ENCODE peak calls at places on chromosomes 12 and 14, in four cellular contexts. S is lower leg skin, M is A549, R is stomach. G is an unnamed sample.
A peak's percentile ranks its signal among the peaks of the same experiment; 100 is the strongest.

GRCh38 chr12:89768586-89769482 is 60.2 kb upstream of the ATP2B1 start:
- DNase-seq in S (no peak), M (peak; percentile 18), R (no peak), G (no peak)

GRCh38 chr12:6235906-6236640 is 35.9 kb downstream of the CD9 start:
- DNase-seq in S (no peak), M (no peak), R (no peak), G (no peak)

GRCh38 chr14:29627141-29627540 is 300.5 kb downstream of the PRKD1 start:
- DNase-seq in S (no peak), M (no peak), R (no peak), G (no peak)

GRCh38 chr14:104157303-104157928 is 19.0 kb downstream of the KIF26A start:
- DNase-seq in S (no peak), M (no peak), R (no peak), G (no peak)

GRCh38 chr14:76011959-76012802 is 26.6 kb downstream of the IFT43 start:
- DNase-seq in S (no peak), M (no peak), R (no peak), G (peak; percentile 93)

GRCh38 chr14:101894365-101895113 is 69.8 kb upstream of the DYNC1H1 start:
- DNase-seq in S (no peak), M (no peak), R (no peak), G (no peak)

GRCh38 chr14:55430024-55430690 is 10.3 kb downstream of the TBPL2 start:
- DNase-seq in S (peak; percentile 62), M (peak; percentile 64), R (no peak), G (no peak)

GRCh38 chr12:953776-954175 is 4.3 kb upstream of the RAD52 start:
- DNase-seq in S (no peak), M (no peak), R (no peak), G (no peak)

GRCh38 chr12:105960319-105961076 is 178.3 kb downstream of the NUAK1 start:
- DNase-seq in S (no peak), M (no peak), R (no peak), G (peak; percentile 12)

GRCh38 chr12:96585977-96586376 is 96.6 kb downstream of the CFAP54 start:
- DNase-seq in S (no peak), M (no peak), R (no peak), G (no peak)

GRCh38 chr14:74459289-74459946 is 33.4 kb upstream of the SYNDIG1L start:
- DNase-seq in S (no peak), M (peak; percentile 51), R (no peak), G (peak; percentile 64)

GRCh38 chr12:12551115-12551514 is 11.5 kb downstream of the DUSP16 start:
- DNase-seq in S (no peak), M (no peak), R (no peak), G (no peak)

GRCh38 chr12:69442894-69443293 is 27.3 kb upstream of the FRS2 start:
- DNase-seq in S (no peak), M (no peak), R (no peak), G (no peak)

GRCh38 chr14:31583043-31583442 is 21.8 kb downstream of the NUBPL start:
- DNase-seq in S (no peak), M (no peak), R (no peak), G (no peak)

DNA sequence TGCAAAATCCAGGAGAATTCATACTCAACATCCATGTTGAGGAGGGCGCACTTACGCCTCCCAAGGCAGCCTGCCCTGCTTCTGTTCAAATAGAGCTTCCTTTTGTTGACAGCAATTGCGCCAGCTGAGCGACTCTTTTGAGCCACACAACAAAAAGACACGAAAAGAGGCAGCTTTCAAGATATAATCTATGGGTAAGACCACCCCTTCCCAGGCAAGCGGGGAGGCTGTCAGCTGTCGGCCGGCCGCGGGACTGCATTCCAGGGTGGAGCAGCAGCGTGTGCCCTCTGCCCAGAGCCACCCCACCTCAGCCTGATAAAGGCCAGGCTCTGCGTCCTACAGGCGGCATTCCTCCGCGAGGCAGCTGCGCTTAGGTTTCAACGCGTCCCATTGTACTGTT is 15.8 kb upstream of the STAB2 start:
- DNase-seq in S (no peak), M (no peak), R (peak; percentile 51), G (no peak)
- H3K4me3 ChIP-seq in S (no peak overlapping the region), M (no peak overlapping the region), R (no peak overlapping the region), G (no peak overlapping the region)

GRCh38 chr12:25524381-25524780 is 28.7 kb downstream of the LMNTD1 start:
- DNase-seq in S (no peak), M (no peak), R (no peak), G (no peak)

GRCh38 chr12:25526778-25527177 is 26.3 kb downstream of the LMNTD1 start:
- DNase-seq in S (no peak), M (no peak), R (no peak), G (no peak)

GRCh38 chr12:25518512-25518911 is 34.6 kb downstream of the LMNTD1 start:
- DNase-seq in S (no peak), M (no peak), R (no peak), G (no peak)

GRCh38 chr12:25521625-25522256 is 31.3 kb downstream of the LMNTD1 start:
- DNase-seq in S (no peak), M (no peak), R (no peak), G (no peak)
- TF ChIP-seq CTCF in S (no peak), M (no peak), R (no peak), G (no peak)

GRCh38 chr12:54185919-54186318 is 2.9 kb downstream of the SMUG1 start:
- DNase-seq in S (no peak), M (no peak), R (no peak), G (no peak)

GRCh38 chr12:54182981-54183380 is 5.8 kb downstream of the SMUG1 start:
- DNase-seq in S (no peak), M (no peak), R (no peak), G (no peak)

GRCh38 chr12:54187075-54187474 is 1.7 kb downstream of the SMUG1 start:
- DNase-seq in S (no peak), M (no peak), R (no peak), G (no peak)

GRCh38 chr12:54182086-54182485 is 6.7 kb downstream of the SMUG1 start:
- DNase-seq in S (no peak), M (no peak), R (no peak), G (no peak)

GRCh38 chr12:54184024-54184805 is 4.6 kb downstream of the SMUG1 start:
- DNase-seq in S (no peak), M (no peak), R (no peak), G (no peak)
- H3K4me3 ChIP-seq in S (no peak overlapping the region), M (no peak overlapping the region), R (no peak overlapping the region), G (no peak overlapping the region)

GRCh38 chr12:112299704-112300103 is 82.5 kb downstream of the HECTD4 start:
- DNase-seq in S (no peak), M (no peak), R (no peak), G (no peak)

GRCh38 chr12:112297188-112297587 is 85.0 kb downstream of the HECTD4 start:
- DNase-seq in S (no peak), M (no peak), R (no peak), G (no peak)

GRCh38 chr12:112296183-112296582 is 86.0 kb downstream of the HECTD4 start:
- DNase-seq in S (no peak), M (no peak), R (no peak), G (no peak)

DNA sequence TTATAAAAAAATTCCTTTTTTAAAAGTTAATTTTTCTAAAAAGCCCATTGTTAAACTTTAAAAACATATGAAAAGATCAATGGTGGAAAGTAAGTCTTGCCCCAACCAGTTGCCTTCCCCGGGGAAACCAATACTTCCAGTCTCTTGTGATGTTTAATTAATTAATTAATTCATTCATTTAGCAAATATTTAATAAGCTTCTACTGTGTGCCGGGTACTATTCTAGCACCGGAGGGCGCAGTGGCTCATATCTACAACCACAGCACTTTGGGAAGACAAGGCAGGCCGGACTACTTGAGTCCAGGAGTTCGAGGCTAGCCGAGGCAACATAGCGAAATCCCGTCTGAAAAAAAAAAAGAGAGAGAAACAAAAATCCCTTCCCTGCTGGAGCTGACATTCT is 87.4 kb downstream of the HECTD4 start:
- DNase-seq in S (no peak), M (no peak), R (no peak), G (no peak)
- TF ChIP-seq CTCF in S (no peak), M (no peak), R (no peak), G (no peak)

DNA sequence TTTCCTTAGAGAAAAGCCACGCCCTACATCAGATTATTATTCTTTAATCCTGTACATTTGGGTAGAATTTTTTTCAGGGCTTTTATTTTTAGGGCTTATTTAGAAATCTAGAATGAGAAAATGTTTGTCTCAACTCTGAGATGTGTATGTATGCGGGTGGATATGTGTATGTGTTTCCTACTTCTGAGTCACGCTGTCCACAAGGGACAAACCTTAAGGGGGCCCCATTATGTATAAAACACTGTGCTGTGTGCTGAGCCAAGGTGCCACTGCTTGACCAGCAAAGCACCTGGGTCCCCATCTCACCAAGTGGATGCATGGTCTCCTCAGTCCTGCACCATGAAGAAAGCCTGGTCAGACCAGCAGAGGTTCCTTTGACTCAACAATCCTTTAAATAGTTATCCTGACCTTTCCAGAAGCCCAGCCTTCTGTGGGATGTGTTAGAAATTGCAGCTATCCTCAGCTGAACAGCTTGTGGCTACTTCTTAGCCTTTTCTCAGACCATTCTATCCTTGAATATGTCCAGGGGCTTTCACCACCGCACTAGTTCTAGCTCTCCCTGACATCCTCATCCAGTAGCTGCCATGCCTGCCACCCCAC is 57.7 kb upstream of the STK38L start:
- DNase-seq in S (no peak), M (no peak), R (no peak), G (no peak)
- H3K4me3 ChIP-seq in S (no peak overlapping the region), M (no peak overlapping the region), R (no peak overlapping the region), G (no peak overlapping the region)

GRCh38 chr12:65986047-65986446 is 144.5 kb downstream of the LLPH start:
- DNase-seq in S (no peak), M (no peak), R (no peak), G (no peak)
- TF ChIP-seq CTCF in S (no peak), M (peak; percentile 38), R (no peak), G (no peak)